ENCODE peak calls at places on chromosomes 12 and 14, in seven cellular contexts. Q is HepG2, E is H1, T is GM12878, R is SK-N-SH, L is K562, K is GM12892. D is an unnamed sample.

GRCh38 chr12:127728285-127728684 is 538.7 kb upstream of the TMEM132C start:
- DNase-seq in Q (no peak), E (no peak), T (no peak), R (no peak), L (no peak), K (no peak), D (no peak)

GRCh38 chr12:115872919-115873357 is 404.6 kb downstream of the MED13L start:
- DNase-seq in Q (peak), E (no peak), T (no peak), R (no peak), L (no peak), K (no peak), D (no peak)

GRCh38 chr12:28051516-28052456 is 79.3 kb upstream of the PTHLH start:
- DNase-seq in Q (no peak), E (no peak), T (no peak), R (no peak), L (no peak), K (no peak), D (no peak)

GRCh38 chr12:132148368-132149045 is 4.2 kb downstream of the NOC4L start:
- DNase-seq in Q (no peak), E (no peak), T (no peak), R (no peak), L (no peak), K (no peak), D (no peak)

GRCh38 chr12:4628406-4628805 is 20.4 kb downstream of the AKAP3 start:
- DNase-seq in Q (no peak), E (no peak), T (no peak), R (no peak), L (no peak), K (no peak), D (no peak)

GRCh38 chr14:90715495-90715894 is 100.7 kb downstream of the TTC7B start:
- DNase-seq in Q (no peak), E (peak), T (no peak), R (no peak), L (no peak), K (no peak), D (no peak)

GRCh38 chr12:3771853-3772252 is 18.9 kb upstream of the CRACR2A start:
- DNase-seq in Q (no peak), E (no peak), T (no peak), R (no peak), L (no peak), K (no peak), D (no peak)

GRCh38 chr12:3263939-3264699 is 186.9 kb downstream of the TSPAN9 start:
- DNase-seq in Q (no peak), E (no peak), T (no peak), R (peak), L (no peak), K (no peak), D (no peak)

GRCh38 chr14:28294834-28295440 is 471.6 kb upstream of the FOXG1 start:
- DNase-seq in Q (peak), E (no peak), T (no peak), R (peak), L (peak), K (no peak), D (no peak)

GRCh38 chr14:91350483-91350812 is 67.2 kb downstream of the CCDC88C start:
- DNase-seq in Q (no peak), E (no peak), T (no peak), R (no peak), L (no peak), K (no peak), D (no peak)

GRCh38 chr14:63632932-63633514 is 8.6 kb downstream of the WDR89 start:
- DNase-seq in Q (peak), E (no peak), T (no peak), R (peak), L (peak), K (peak), D (peak)

GRCh38 chr12:27331299-27331926 is 1.2 kb upstream of the BMAL2 start:
- DNase-seq in Q (peak), E (no peak), T (peak), R (no peak), L (peak), K (peak), D (no peak)

GRCh38 chr14:104967414-104968152 is 10.6 kb downstream of the AHNAK2 start:
- DNase-seq in Q (no peak), E (peak), T (no peak), R (peak), L (no peak), K (no peak), D (no peak)

GRCh38 chr12:122917508-122918227 is 21.7 kb upstream of the VPS37B start:
- DNase-seq in Q (peak), E (no peak), T (no peak), R (no peak), L (peak), K (no peak), D (no peak)

GRCh38 chr14:51498411-51499227 is 153.1 kb upstream of the FRMD6 start:
- DNase-seq in Q (no peak), E (no peak), T (no peak), R (no peak), L (no peak), K (no peak), D (no peak)

GRCh38 chr14:72754949-72755348 is 139.0 kb downstream of the DPF3 start:
- DNase-seq in Q (no peak), E (no peak), T (no peak), R (no peak), L (no peak), K (no peak), D (no peak)

GRCh38 chr14:23125006-23125405 is 6.0 kb upstream of the CEBPE start:
- DNase-seq in Q (no peak), E (no peak), T (no peak), R (no peak), L (no peak), K (no peak), D (no peak)

GRCh38 chr12:29073631-29074239 is 75.3 kb upstream of the FAR2 start:
- DNase-seq in Q (peak), E (no peak), T (no peak), R (peak), L (peak), K (no peak), D (no peak)

GRCh38 chr14:21825147-21825743 is 151.6 kb upstream of the OR4E1 start:
- DNase-seq in Q (peak), E (no peak), T (no peak), R (peak), L (peak), K (no peak), D (no peak)

GRCh38 chr14:76926521-76927251 is 100.5 kb downstream of the LRRC74A start:
- DNase-seq in Q (no peak), E (no peak), T (no peak), R (peak), L (no peak), K (peak), D (peak)

GRCh38 chr12:114746297-114747074 is 62.5 kb upstream of the TBX3 start:
- DNase-seq in Q (no peak), E (no peak), T (no peak), R (no peak), L (no peak), K (no peak), D (no peak)

GRCh38 chr14:103072595-103073366 is 11.2 kb upstream of the LBHD2 start:
- DNase-seq in Q (no peak), E (no peak), T (no peak), R (no peak), L (peak), K (no peak), D (no peak)

GRCh38 chr14:24960816-24961215 is 89.1 kb downstream of the STXBP6 start:
- DNase-seq in Q (no peak), E (no peak), T (no peak), R (no peak), L (no peak), K (no peak), D (no peak)

GRCh38 chr12:95834572-95834971 is 24.2 kb upstream of the SNRPF start:
- DNase-seq in Q (no peak), E (no peak), T (no peak), R (no peak), L (no peak), K (no peak), D (no peak)

GRCh38 chr12:85951823-85952222 is 77.7 kb downstream of the NTS start:
- DNase-seq in Q (no peak), E (no peak), T (no peak), R (peak), L (no peak), K (no peak), D (no peak)

GRCh38 chr14:71358209-71358931 is 451.1 kb downstream of the PCNX1 start:
- DNase-seq in Q (no peak), E (no peak), T (peak), R (no peak), L (no peak), K (no peak), D (no peak)

GRCh38 chr14:104555621-104556255 is 23.8 kb upstream of the C14orf180 start:
- DNase-seq in Q (no peak), E (no peak), T (no peak), R (no peak), L (no peak), K (peak), D (no peak)

GRCh38 chr12:18422849-18423248 is 161.5 kb downstream of the PIK3C2G start:
- DNase-seq in Q (no peak), E (no peak), T (no peak), R (no peak), L (no peak), K (no peak), D (no peak)

GRCh38 chr12:85484387-85484786 is 204.4 kb downstream of the ALX1 start:
- DNase-seq in Q (no peak), E (no peak), T (no peak), R (no peak), L (no peak), K (no peak), D (no peak)

GRCh38 chr14:24232645-24233537 is at the start of gene GMPR2:
- DNase-seq in Q (no peak), E (no peak), T (no peak), R (peak), L (peak), K (no peak), D (no peak)

GRCh38 chr12:6426882-6427671 is 17.7 kb upstream of the CD27 start:
- DNase-seq in Q (no peak), E (no peak), T (peak), R (no peak), L (peak), K (peak), D (no peak)

GRCh38 chr12:85588221-85588620 is 248.0 kb downstream of the RASSF9 start:
- DNase-seq in Q (no peak), E (no peak), T (no peak), R (no peak), L (no peak), K (no peak), D (no peak)

GRCh38 chr14:77681196-77682157 is 26.3 kb downstream of the ALKBH1 start:
- DNase-seq in Q (peak), E (no peak), T (no peak), R (no peak), L (no peak), K (no peak), D (no peak)

GRCh38 chr12:130401703-130402102 is 64.0 kb downstream of the PIWIL1 start:
- DNase-seq in Q (peak), E (no peak), T (no peak), R (no peak), L (peak), K (no peak), D (no peak)

GRCh38 chr14:66196670-66197069 is 289.5 kb upstream of the CCDC196 start:
- DNase-seq in Q (no peak), E (no peak), T (no peak), R (no peak), L (no peak), K (no peak), D (no peak)
- TF ChIP-seq TAF1 in Q (no peak), E (no peak), T (no peak), R (no peak), L (no peak), K (no peak), D (no peak)

GRCh38 chr12:121762269-121762668 is 31.2 kb downstream of the RHOF start:
- DNase-seq in Q (no peak), E (no peak), T (no peak), R (no peak), L (no peak), K (no peak), D (no peak)

GRCh38 chr12:121767525-121768016 is 25.9 kb downstream of the RHOF start:
- DNase-seq in Q (no peak), E (no peak), T (no peak), R (peak), L (no peak), K (no peak), D (no peak)

GRCh38 chr12:121766290-121767039 is 27.0 kb downstream of the RHOF start:
- DNase-seq in Q (no peak), E (no peak), T (no peak), R (peak), L (no peak), K (no peak), D (no peak)

GRCh38 chr12:121765573-121765972 is 27.9 kb downstream of the RHOF start:
- DNase-seq in Q (no peak), E (no peak), T (no peak), R (no peak), L (peak), K (no peak), D (no peak)

GRCh38 chr12:121764808-121765207 is 28.7 kb downstream of the RHOF start:
- DNase-seq in Q (no peak), E (no peak), T (no peak), R (no peak), L (no peak), K (no peak), D (no peak)
- TF ChIP-seq TAF1 in Q (no peak), E (no peak), T (no peak), R (no peak), L (no peak), K (no peak), D (no peak)

GRCh38 chr12:98592825-98593322 is 612 bp upstream of the SLC25A3 start:
- DNase-seq in Q (no peak), E (no peak), T (no peak), R (peak), L (peak), K (no peak), D (no peak)

GRCh38 chr12:98594050-98594853 is 766 bp downstream of the SLC25A3 start:
- DNase-seq in Q (no peak), E (peak), T (no peak), R (peak), L (peak), K (no peak), D (no peak)

GRCh38 chr12:98591209-98591608 is 2.3 kb upstream of the SLC25A3 start:
- DNase-seq in Q (peak), E (no peak), T (no peak), R (no peak), L (peak), K (no peak), D (no peak)

GRCh38 chr12:98593351-98594049 is at the start of gene SLC25A3:
- DNase-seq in Q (peak), E (peak), T (peak), R (peak), L (peak), K (peak), D (peak)

DNA sequence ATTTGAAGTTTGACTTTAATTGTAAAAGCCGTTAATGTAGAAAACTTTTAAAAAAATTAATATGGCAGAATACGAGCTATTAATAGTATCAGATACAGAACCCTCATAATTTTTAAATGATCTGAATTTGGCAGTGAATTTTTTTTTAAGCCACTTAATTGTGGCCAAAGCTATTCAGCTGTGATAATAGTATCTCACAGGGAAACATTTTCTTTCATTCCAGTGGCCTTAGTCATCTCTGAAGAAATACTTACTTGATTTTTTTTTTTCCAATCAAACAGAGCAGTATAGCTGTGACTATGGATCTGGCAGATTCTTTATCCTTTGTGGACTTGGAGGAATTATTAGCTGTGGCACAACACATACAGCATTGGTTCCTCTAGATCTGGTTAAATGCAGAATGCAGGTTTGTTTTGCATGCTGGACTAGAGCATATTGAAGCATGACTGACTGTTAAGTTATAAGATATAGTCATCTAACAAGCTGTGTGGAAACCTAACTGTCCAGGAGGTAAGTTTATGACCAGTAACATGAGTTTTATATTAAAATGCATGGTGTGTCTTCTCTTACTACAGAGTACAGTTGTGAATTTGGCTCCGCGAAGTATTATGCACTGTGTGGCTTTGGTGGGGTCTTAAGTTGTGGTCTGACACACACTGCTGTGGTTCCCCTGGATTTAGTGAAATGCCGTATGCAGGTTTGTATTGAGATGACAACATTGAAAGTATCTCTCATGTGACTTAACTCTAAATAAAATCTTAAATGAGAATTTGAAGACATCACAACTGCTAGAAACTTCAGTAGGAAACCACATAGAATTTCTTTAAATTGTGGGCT is 1.9 kb downstream of the SLC25A3 start:
- DNase-seq in Q (peak), E (peak), T (no peak), R (no peak), L (no peak), K (no peak), D (no peak)
- TF ChIP-seq TAF1 in Q (no peak), E (no peak), T (no peak), R (no peak), L (no peak), K (no peak), D (no peak)

GRCh38 chr14:68592948-68593347 is 199.9 kb downstream of the ZFP36L1 start:
- DNase-seq in Q (no peak), E (no peak), T (no peak), R (no peak), L (no peak), K (no peak), D (no peak)

GRCh38 chr14:68589447-68590232 is 203.2 kb downstream of the ZFP36L1 start:
- DNase-seq in Q (no peak), E (no peak), T (no peak), R (peak), L (no peak), K (no peak), D (no peak)

GRCh38 chr14:68590233-68590535 is 202.7 kb downstream of the ZFP36L1 start:
- DNase-seq in Q (no peak), E (no peak), T (no peak), R (no peak), L (no peak), K (no peak), D (no peak)

GRCh38 chr14:68593806-68594536 is 198.9 kb downstream of the ZFP36L1 start:
- DNase-seq in Q (peak), E (no peak), T (no peak), R (no peak), L (no peak), K (no peak), D (no peak)

DNA sequence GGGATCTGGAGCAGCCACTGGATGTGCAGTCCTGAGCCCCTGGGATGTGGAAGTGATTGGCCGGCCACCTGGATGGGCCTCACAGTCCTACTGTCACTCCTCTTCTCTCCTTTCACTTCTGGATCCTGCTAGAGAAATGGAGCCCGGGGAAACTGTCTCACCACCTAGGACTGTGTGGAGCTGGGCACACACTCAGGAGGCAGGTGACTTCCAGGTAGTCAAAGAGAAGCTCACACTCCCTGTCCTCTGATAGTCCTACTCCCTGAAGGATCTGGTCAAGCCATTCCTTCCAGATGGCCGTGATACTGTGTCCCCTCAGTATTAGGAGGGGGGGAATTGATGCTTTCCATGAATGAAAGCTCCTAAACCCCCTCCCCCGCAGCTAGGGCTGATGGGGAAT is 201.1 kb downstream of the ZFP36L1 start:
- DNase-seq in Q (no peak), E (no peak), T (no peak), R (no peak), L (no peak), K (no peak), D (no peak)
- TF ChIP-seq TAF1 in Q (no peak), E (no peak), T (no peak), R (no peak), L (no peak), K (no peak), D (no peak)

DNA sequence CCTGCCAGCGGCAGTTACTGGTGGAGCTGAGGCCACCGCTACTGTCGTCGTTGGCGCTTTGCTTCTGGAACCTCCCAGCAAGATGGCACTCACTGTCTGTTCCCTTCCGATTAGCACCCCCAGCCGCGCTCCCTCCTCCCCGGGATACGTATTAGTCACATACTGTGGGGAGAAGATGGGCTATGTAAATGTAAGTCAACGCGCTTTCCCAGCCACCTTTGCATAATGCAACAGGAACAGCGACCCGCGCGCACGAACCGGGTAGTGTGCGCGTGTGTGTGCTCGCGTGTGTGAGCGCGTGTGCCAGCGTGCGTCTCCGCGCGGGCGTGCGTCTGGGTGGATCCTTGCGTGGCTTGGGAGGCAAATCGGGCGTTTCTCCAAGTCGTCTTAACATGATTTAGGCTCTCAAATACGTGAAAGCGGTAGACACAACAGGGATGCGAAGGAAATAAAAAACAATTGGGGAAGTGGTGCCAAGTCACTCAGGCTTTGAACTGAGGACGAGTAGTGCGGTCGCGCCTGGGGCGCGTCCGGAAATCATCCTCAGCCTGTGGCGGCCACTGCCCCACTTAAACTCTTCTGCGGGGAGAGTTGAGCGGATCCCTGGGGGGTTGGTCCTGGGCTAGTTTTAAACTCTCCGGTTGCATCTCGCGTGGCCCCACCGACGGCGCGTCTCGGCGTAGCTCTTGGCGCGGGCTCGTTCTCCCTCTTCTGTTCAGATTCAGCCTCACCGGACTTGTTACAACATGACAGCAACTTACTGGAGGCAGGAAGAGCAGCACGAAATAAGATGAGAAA is 1.8 kb downstream of the FLRT2 start:
- DNase-seq in Q (no peak), E (peak), T (no peak), R (peak), L (no peak), K (no peak), D (no peak)
- TF ChIP-seq TAF1 in Q (no peak), E (no peak), T (no peak), R (no peak), L (no peak), K (no peak), D (no peak)